ENCODE peak calls at places on chromosomes 7 and 10, in six cellular contexts. C, W, O, Z, A and Q are unnamed samples.

GRCh38 chr7:47690902-47691558 is 109.1 kb upstream of the TNS3 start:
- DNase-seq in C (no peak), W (peak), O (no peak), Z (peak), A (no peak), Q (peak)

GRCh38 chr7:41699532-41699931 is 3.4 kb downstream of the INHBA start:
- DNase-seq in C (peak), W (no peak), O (no peak), Z (peak), A (peak), Q (peak)

GRCh38 chr10:76543655-76544054 is 1094.0 kb downstream of the KCNMA1 start:
- DNase-seq in C (no peak), W (no peak), O (no peak), Z (peak), A (no peak), Q (no peak)

GRCh38 chr7:12267542-12267941 is 56.4 kb downstream of the TMEM106B start:
- DNase-seq in C (no peak), W (peak), O (no peak), Z (no peak), A (no peak), Q (no peak)

GRCh38 chr10:48444266-48444665 is 137.8 kb downstream of the MAPK8 start:
- DNase-seq in C (no peak), W (peak), O (no peak), Z (peak), A (no peak), Q (no peak)

GRCh38 chr10:66321746-66322145 is 604.1 kb upstream of the LRRTM3 start:
- DNase-seq in C (no peak), W (peak), O (no peak), Z (no peak), A (no peak), Q (no peak)

GRCh38 chr7:5773661-5774086 is 7.8 kb downstream of the RNF216 start:
- DNase-seq in C (peak), W (peak), O (peak), Z (peak), A (no peak), Q (peak)

GRCh38 chr10:11043039-11043438 is 25.4 kb downstream of the CELF2 start:
- DNase-seq in C (no peak), W (no peak), O (no peak), Z (no peak), A (no peak), Q (no peak)

GRCh38 chr7:47358944-47359588 is 222.8 kb downstream of the TNS3 start:
- DNase-seq in C (no peak), W (peak), O (no peak), Z (peak), A (no peak), Q (no peak)

GRCh38 chr10:121241337-121241736 is 356.9 kb downstream of the FGFR2 start:
- DNase-seq in C (no peak), W (no peak), O (no peak), Z (no peak), A (no peak), Q (no peak)

GRCh38 chr10:3215336-3215860 is 42.8 kb upstream of the PITRM1 start:
- DNase-seq in C (no peak), W (no peak), O (no peak), Z (no peak), A (no peak), Q (no peak)

GRCh38 chr10:80408198-80409085 is at the start of gene PRXL2A:
- DNase-seq in C (peak), W (no peak), O (no peak), Z (peak), A (peak), Q (peak)

GRCh38 chr10:80407836-80408197 is 534 bp upstream of the PRXL2A start:
- DNase-seq in C (no peak), W (no peak), O (peak), Z (no peak), A (no peak), Q (peak)

GRCh38 chr10:80410122-80410521 is 1.8 kb downstream of the PRXL2A start:
- DNase-seq in C (no peak), W (no peak), O (no peak), Z (no peak), A (no peak), Q (no peak)

GRCh38 chr10:80410578-80411145 is 2.3 kb downstream of the PRXL2A start:
- DNase-seq in C (no peak), W (no peak), O (no peak), Z (no peak), A (no peak), Q (no peak)

GRCh38 chr10:80409121-80409520 is 770 bp downstream of the PRXL2A start:
- DNase-seq in C (no peak), W (no peak), O (no peak), Z (no peak), A (no peak), Q (no peak)
- H3K4me3 ChIP-seq in C (peak), W (no peak), O (peak), Z (no peak), A (peak), Q (peak)

DNA sequence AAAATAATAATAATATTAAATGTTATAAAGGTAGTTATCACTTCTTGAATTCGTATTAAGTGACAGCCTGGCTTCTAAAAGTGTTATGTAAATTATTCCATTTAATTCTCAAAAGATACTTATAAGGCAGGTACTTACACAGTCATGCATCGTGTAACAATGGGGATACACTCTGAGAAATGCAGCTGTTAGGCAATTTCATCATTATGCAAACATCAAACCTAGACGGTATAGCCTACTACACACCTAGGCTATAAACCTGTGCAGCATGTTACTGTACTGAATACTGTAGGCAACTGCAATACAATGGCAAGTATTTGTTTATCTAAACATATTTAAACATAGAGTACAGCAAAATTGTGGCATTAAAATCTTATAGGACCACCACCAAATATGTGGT is 1.5 kb downstream of the IFIT1 start:
- DNase-seq in C (no peak), W (peak), O (no peak), Z (no peak), A (no peak), Q (no peak)
- H3K4me3 ChIP-seq in C (peak), W (peak), O (peak), Z (no peak), A (no peak), Q (no peak)

DNA sequence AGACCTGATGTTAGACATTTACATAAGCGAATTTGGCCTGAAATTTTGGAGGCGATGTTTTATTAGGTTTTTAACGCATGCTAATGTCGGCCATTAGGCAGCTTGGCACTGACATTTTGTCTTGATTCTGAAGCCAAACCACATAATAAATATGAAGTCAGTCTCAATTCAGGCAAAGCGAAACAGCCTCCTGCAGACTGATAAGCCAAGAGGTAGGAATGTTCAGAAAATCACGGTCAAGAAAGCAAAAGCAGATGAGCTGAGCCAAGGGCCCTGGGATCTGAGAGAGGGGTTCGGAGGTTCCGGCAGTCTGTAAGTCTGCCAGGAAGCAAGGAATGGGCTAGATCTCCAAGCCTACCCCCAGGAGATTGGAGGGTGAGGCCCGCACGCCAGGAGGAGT is 240.7 kb downstream of the PRPF18 start:
- DNase-seq in C (no peak), W (no peak), O (no peak), Z (no peak), A (no peak), Q (no peak)
- H3K4me3 ChIP-seq in C (no peak), W (no peak), O (no peak), Z (no peak), A (peak), Q (no peak)

GRCh38 chr7:84092207-84092606 is 102.4 kb downstream of the SEMA3A start:
- DNase-seq in C (no peak), W (peak), O (no peak), Z (peak), A (no peak), Q (no peak)
- H3K4me3 ChIP-seq in C (no peak), W (peak), O (no peak), Z (peak), A (no peak), Q (no peak)

GRCh38 chr7:105269397-105269796 is 119.3 kb downstream of the SRPK2 start:
- DNase-seq in C (no peak), W (no peak), O (peak), Z (no peak), A (no peak), Q (no peak)
- H3K4me3 ChIP-seq in C (peak), W (peak), O (peak), Z (peak), A (peak), Q (peak)